ENCODE peak calls at places on chromosomes 11 and 22, in seven cellular contexts. G, T, L, O, V, A and W are unnamed samples.

GRCh38 chr11:61146413-61146812 is 14.8 kb downstream of the VPS37C start:
- DNase-seq in G (no peak), T (no peak), L (no peak), O (no peak), V (no peak), A (no peak), W (no peak)

GRCh38 chr11:62150887-62151736 is 27.3 kb downstream of the INCENP start:
- DNase-seq in G (no peak), T (no peak), L (no peak), O (no peak), V (no peak), A (no peak), W (no peak)

GRCh38 chr22:19120829-19121630 is 1.2 kb downstream of the DGCR2 start:
- DNase-seq in G (no peak), T (peak; percentile 74), L (peak; percentile 83), O (no peak), V (peak; percentile 78), A (peak; percentile 88), W (no peak)

GRCh38 chr11:44258190-44258489 is 51.8 kb downstream of the ALX4 start:
- DNase-seq in G (peak; percentile 39), T (no peak), L (no peak), O (no peak), V (no peak), A (peak; percentile 22), W (no peak)

GRCh38 chr11:113587318-113587739 is 112.1 kb upstream of the DRD2 start:
- DNase-seq in G (no peak), T (no peak), L (no peak), O (no peak), V (no peak), A (no peak), W (no peak)

GRCh38 chr11:132278801-132279574 is 908.6 kb downstream of the NTM start:
- DNase-seq in G (peak; percentile 10), T (no peak), L (no peak), O (no peak), V (no peak), A (peak; percentile 86), W (no peak)

GRCh38 chr11:79182794-79183193 is 258.0 kb downstream of the TENM4 start:
- DNase-seq in G (peak; percentile 73), T (no peak), L (no peak), O (no peak), V (no peak), A (no peak), W (no peak)

GRCh38 chr22:38820021-38820420 is 23.8 kb downstream of the NPTXR start:
- DNase-seq in G (no peak), T (no peak), L (no peak), O (no peak), V (no peak), A (no peak), W (no peak)

GRCh38 chr11:76773921-76774361 is 9.2 kb upstream of the TSKU start:
- DNase-seq in G (no peak), T (no peak), L (peak; percentile 79), O (peak; percentile 68), V (peak; percentile 88), A (peak; percentile 67), W (no peak)

GRCh38 chr22:37330200-37331033 is 48.1 kb downstream of the CYTH4 start:
- DNase-seq in G (peak; percentile 86), T (peak; percentile 49), L (peak; percentile 76), O (no peak), V (peak; percentile 94), A (peak; percentile 97), W (no peak)

GRCh38 chr11:33160147-33160546 is 1.1 kb downstream of the CSTF3 start:
- DNase-seq in G (no peak), T (no peak), L (no peak), O (no peak), V (peak; percentile 43), A (peak; percentile 70), W (no peak)

GRCh38 chr22:46336119-46337078 is 885 bp downstream of the TRMU start:
- DNase-seq in G (peak; percentile 6), T (no peak), L (peak; percentile 50), O (peak; percentile 15), V (no peak), A (peak; percentile 28), W (no peak)

GRCh38 chr11:19676508-19677379 is 35.9 kb upstream of the NAV2 start:
- DNase-seq in G (no peak), T (no peak), L (no peak), O (no peak), V (no peak), A (no peak), W (peak; percentile 76)

GRCh38 chr22:45259754-45260394 is 19.2 kb upstream of the KIAA0930 start:
- DNase-seq in G (no peak), T (no peak), L (no peak), O (no peak), V (no peak), A (no peak), W (no peak)

GRCh38 chr22:24995649-24996180 is 43.2 kb downstream of the KIAA1671 start:
- DNase-seq in G (no peak), T (no peak), L (no peak), O (no peak), V (no peak), A (no peak), W (no peak)
- H3K4me3 ChIP-seq in G (no peak overlapping the region), T (no peak overlapping the region), L (no peak overlapping the region), O (no peak overlapping the region), V (no peak overlapping the region), A (no peak overlapping the region), W (no peak overlapping the region)

DNA sequence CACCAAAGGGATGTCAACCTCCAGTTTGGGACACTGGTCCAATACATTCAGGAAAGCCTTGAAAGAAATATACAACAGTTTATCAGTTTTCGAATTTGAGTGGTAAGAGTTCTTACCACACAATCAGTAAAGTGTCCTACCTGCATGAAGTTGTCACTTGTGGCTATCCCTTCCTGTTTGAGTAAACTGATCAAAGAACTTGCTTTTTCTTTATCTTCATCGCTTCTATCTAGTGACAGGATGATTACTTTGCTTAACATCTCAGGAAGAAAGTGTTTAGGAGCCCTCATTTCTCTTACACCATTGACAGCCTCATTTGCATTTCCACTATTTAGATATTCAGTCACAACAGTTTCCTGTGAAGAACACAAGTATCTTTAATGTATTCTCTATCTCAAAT is 8.4 kb downstream of the EIF4G2 start:
- DNase-seq in G (no peak), T (no peak), L (no peak), O (no peak), V (no peak), A (no peak), W (no peak)
- H3K4me3 ChIP-seq in G (no peak overlapping the region), T (no peak overlapping the region), L (no peak overlapping the region), O (no peak overlapping the region), V (no peak overlapping the region), A (no peak overlapping the region), W (no peak overlapping the region)

DNA sequence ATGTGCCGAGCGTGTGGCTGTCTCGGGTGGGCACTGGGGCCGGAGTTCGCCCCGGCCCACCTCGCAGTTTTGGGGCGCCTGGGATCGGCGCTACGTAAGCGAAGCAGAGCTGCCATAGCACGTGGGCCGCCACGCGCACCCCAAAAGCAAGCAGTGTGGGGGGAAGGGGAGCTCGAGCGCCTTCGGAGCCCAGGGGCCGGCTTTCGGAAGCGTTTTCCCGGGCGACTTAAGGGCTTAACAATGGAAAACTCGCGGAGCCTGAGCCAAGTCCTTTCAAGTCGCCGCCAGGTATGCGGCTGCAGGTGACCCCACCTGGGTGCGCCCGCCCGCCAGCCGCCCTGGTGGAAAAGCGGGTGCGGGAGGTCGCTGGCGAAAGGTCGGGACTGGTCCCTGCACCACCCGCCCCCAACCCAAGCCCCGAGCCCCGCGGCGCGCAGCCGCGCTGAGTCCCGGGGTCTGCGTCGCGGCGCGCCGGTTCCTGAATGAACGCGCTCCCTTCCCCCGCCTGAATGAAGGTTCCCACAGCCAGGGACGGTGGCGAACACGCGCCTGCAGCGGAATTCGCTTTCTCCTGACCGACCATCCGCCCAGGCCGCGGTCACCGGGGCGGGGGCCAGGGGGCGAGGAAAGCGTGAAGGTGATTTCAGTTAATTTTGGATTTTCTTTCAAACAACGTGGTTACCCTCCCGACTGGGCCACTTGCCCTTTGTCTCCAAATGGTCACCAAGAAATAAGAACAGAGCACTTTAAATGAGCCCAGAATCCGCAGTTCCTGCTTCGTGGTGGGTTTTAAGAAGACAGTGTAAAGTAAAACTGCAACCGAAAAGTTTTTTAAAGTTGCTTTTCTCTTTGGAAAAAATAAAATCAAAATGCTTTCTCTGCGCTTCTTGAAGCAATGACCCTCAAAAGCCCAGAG is 2.7 kb upstream of the CCND1 start:
- DNase-seq in G (peak; percentile 78), T (peak; percentile 32), L (peak; percentile 58), O (peak; percentile 52), V (peak; percentile 87), A (peak; percentile 89), W (no peak)
- H3K4me3 ChIP-seq in G (peak overlapping the region; percentile 93), T (peak overlapping the region; percentile 16), L (no peak overlapping the region), O (peak overlapping the region; percentile 96), V (peak overlapping the region; percentile 99), A (peak overlapping the region; percentile 29), W (peak overlapping the region; percentile 61)

GRCh38 chr11:84583106-84583505 is 1044.0 kb downstream of the DLG2 start:
- DNase-seq in G (no peak), T (no peak), L (no peak), O (no peak), V (no peak), A (no peak), W (no peak)

GRCh38 chr11:84580338-84580737 is 1046.8 kb downstream of the DLG2 start:
- DNase-seq in G (no peak), T (no peak), L (no peak), O (no peak), V (no peak), A (peak; percentile 16), W (no peak)

GRCh38 chr11:84581083-84581482 is 1046.1 kb downstream of the DLG2 start:
- DNase-seq in G (no peak), T (no peak), L (no peak), O (no peak), V (no peak), A (no peak), W (no peak)
- H3K4me3 ChIP-seq in G (no peak overlapping the region), T (no peak overlapping the region), L (no peak overlapping the region), O (no peak overlapping the region), V (no peak overlapping the region), A (no peak overlapping the region), W (no peak overlapping the region)

GRCh38 chr11:84106560-84106959 is 820.4 kb upstream of the CCDC90B start:
- DNase-seq in G (no peak), T (no peak), L (no peak), O (no peak), V (no peak), A (no peak), W (no peak)
- H3K4me3 ChIP-seq in G (no peak overlapping the region), T (no peak overlapping the region), L (no peak overlapping the region), O (no peak overlapping the region), V (no peak overlapping the region), A (no peak overlapping the region), W (no peak overlapping the region)

DNA sequence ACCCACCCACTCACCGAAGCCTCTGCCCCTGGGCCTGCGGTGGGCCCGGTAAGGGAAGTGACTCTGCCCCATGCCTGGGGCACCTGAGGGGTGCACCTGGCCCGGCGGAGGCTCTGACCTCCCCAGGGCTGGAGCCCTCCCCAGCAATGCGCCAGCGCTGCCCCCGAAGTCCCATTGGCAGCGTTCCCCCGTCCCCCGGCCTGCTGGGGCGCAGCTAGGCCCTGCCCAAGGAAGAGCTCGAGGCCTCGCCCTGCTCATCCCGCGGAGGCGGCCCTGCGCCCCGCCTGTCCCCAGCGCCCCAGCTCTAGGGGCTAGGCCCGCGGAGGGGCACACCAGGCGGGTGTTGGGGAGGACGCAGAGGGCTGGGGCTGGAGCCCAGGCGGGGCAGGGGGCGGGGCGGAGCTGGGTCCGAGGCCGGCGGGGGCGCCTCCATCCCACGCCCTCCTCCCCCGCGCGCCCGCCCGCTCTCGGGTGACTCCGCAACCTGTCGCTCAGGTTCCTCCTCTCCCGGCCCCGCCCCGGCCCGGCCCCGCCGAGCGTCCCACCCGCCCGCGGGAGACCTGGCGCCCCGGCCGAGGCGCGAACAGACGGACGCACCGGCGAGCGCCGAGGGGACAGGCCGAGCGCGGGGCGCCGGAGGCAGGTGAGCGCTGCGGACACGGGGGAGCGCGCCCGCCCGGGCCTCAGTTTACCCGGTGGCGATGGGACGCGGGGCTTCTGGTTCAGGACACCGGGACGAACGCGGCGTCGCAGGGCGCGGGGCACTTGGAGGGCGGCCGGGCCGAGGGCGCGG is at the start of gene EPS8L2:
- DNase-seq in G (no peak), T (peak; percentile 70), L (peak; percentile 75), O (no peak), V (peak; percentile 43), A (no peak), W (no peak)
- H3K4me3 ChIP-seq in G (peak within 1 kb of the TSS; percentile 83), T (peak within 1 kb of the TSS; percentile 85), L (peak within 1 kb of the TSS; percentile 45), O (peak within 1 kb of the TSS; percentile 64), V (peak within 1 kb of the TSS; percentile 84), A (peak within 1 kb of the TSS; percentile 2), W (peak within 1 kb of the TSS; percentile 67)